ENCODE peak calls at places on chromosomes 16 and 17, in six cellular contexts. O is Caco-2; J is central memory CD4-positive, alpha-beta T cell; N is T-helper 2 cell; S is GM13977; V is stimulated activated CD8-positive, alpha-beta memory T cell treated with anti-CD3 and anti-CD28 coated beads, Interleukin-7, amount 100 ng/mL, for 4 hours. H is an unnamed sample.

GRCh38 chr17:59266748-59267147 is 46.4 kb downstream of the GDPD1 start:
- DNase-seq in O (no peak), J (no peak), N (no peak), S (no peak), V (no peak), H (no peak)

GRCh38 chr17:81419333-81419885 is 24.2 kb downstream of the BAHCC1 start:
- DNase-seq in O (peak), J (no peak), N (no peak), S (no peak), V (no peak), H (peak)

GRCh38 chr17:39229274-39229913 is 3.6 kb upstream of the STAC2 start:
- DNase-seq in O (no peak), J (no peak), N (no peak), S (no peak), V (no peak), H (no peak)

GRCh38 chr17:16464641-16465312 is 27.2 kb downstream of the LRRC75A start:
- DNase-seq in O (no peak), J (no peak), N (no peak), S (no peak), V (no peak), H (no peak)

GRCh38 chr17:75587718-75588545 is at the start of gene MYO15B:
- DNase-seq in O (no peak), J (peak), N (no peak), S (peak), V (peak), H (no peak)

GRCh38 chr17:39664581-39665561 is at the start of gene TCAP:
- DNase-seq in O (no peak), J (no peak), N (no peak), S (no peak), V (no peak), H (no peak)

GRCh38 chr16:31874354-31875111 is 926 bp downstream of the ZNF267 start:
- DNase-seq in O (no peak), J (peak), N (no peak), S (peak), V (peak), H (peak)

GRCh38 chr16:56930516-56931252 is 1.3 kb upstream of the HERPUD1 start:
- DNase-seq in O (no peak), J (no peak), N (no peak), S (no peak), V (no peak), H (no peak)

GRCh38 chr17:55527520-55528118 is 16.4 kb upstream of the SMIM36 start:
- DNase-seq in O (no peak), J (no peak), N (no peak), S (peak), V (no peak), H (peak)

GRCh38 chr16:78926723-78927200 is 673.8 kb downstream of the MAF start:
- DNase-seq in O (no peak), J (no peak), N (no peak), S (no peak), V (no peak), H (no peak)

GRCh38 chr17:31565652-31566051 is 174.2 kb downstream of the RAB11FIP4 start:
- DNase-seq in O (no peak), J (no peak), N (no peak), S (no peak), V (no peak), H (no peak)

GRCh38 chr17:5437721-5438317 is 1.1 kb downstream of the C1QBP start:
- DNase-seq in O (no peak), J (peak), N (no peak), S (no peak), V (no peak), H (peak)

GRCh38 chr16:4591191-4591590 is 23.5 kb downstream of the UBALD1 start:
- DNase-seq in O (no peak), J (no peak), N (no peak), S (no peak), V (no peak), H (no peak)

GRCh38 chr16:78478267-78478821 is 378.9 kb downstream of the WWOX start:
- DNase-seq in O (no peak), J (no peak), N (no peak), S (no peak), V (no peak), H (no peak)

GRCh38 chr16:48907906-48908634 is 298.1 kb upstream of the N4BP1 start:
- DNase-seq in O (no peak), J (no peak), N (no peak), S (peak), V (no peak), H (no peak)

GRCh38 chr17:38590988-38591758 is 14.6 kb downstream of the SRCIN1 start:
- DNase-seq in O (no peak), J (no peak), N (no peak), S (no peak), V (no peak), H (no peak)

GRCh38 chr17:75155191-75155601 is 884 bp upstream of the JPT1 start:
- DNase-seq in O (no peak), J (no peak), N (no peak), S (no peak), V (no peak), H (no peak)

GRCh38 chr16:58511933-58512815 is 3.1 kb upstream of the SETD6 start:
- DNase-seq in O (peak), J (peak), N (peak), S (peak), V (peak), H (no peak)

GRCh38 chr16:89720859-89721643 is at the start of the genes VPS9D1 and ZNF276:
- DNase-seq in O (peak), J (peak), N (peak), S (peak), V (peak), H (peak)

GRCh38 chr16:976389-976931 is 5.1 kb upstream of the SOX8 start:
- DNase-seq in O (no peak), J (no peak), N (no peak), S (no peak), V (no peak), H (no peak)

GRCh38 chr17:77466596-77467223 is 325.9 kb downstream of the SEC14L1 start:
- DNase-seq in O (no peak), J (no peak), N (no peak), S (no peak), V (no peak), H (no peak)

GRCh38 chr17:1830288-1830687 is 483 bp downstream of the RPA1 start:
- DNase-seq in O (no peak), J (peak), N (no peak), S (no peak), V (no peak), H (no peak)

GRCh38 chr17:45316271-45317112 is at the start of gene MAP3K14:
- DNase-seq in O (peak), J (peak), N (peak), S (no peak), V (peak), H (peak)

GRCh38 chr16:3234543-3235541 is at the start of gene ZNF200:
- DNase-seq in O (peak), J (peak), N (peak), S (peak), V (peak), H (peak)

GRCh38 chr17:55177159-55177913 is 87.4 kb upstream of the HLF start:
- DNase-seq in O (no peak), J (no peak), N (no peak), S (no peak), V (no peak), H (peak)